ENCODE peak calls at places on chromosomes 6 and 20, in four cellular contexts. W, C, H and P are unnamed samples.

GRCh38 chr6:167838207-167838748 is 11.6 kb downstream of the AFDN start:
- DNase-seq in W (no peak), C (no peak), H (no peak), P (no peak)

GRCh38 chr6:13573669-13574110 is 711 bp upstream of the SIRT5 start:
- DNase-seq in W (peak; percentile 12), C (no peak), H (peak; percentile 37), P (peak; percentile 32)

GRCh38 chr20:33407251-33407650 is 5.9 kb upstream of the CDK5RAP1 start:
- DNase-seq in W (no peak), C (no peak), H (no peak), P (no peak)

GRCh38 chr6:80969439-80969838 is 783.0 kb downstream of the TENT5A start:
- DNase-seq in W (peak; percentile 20), C (no peak), H (no peak), P (no peak)

GRCh38 chr6:72619883-72620696 is 1.8 kb upstream of the KCNQ5 start:
- DNase-seq in W (peak; percentile 17), C (no peak), H (no peak), P (no peak)

GRCh38 chr6:151704383-151704782 is 103.1 kb upstream of the ESR1 start:
- DNase-seq in W (no peak), C (no peak), H (no peak), P (no peak)

GRCh38 chr6:93242049-93242448 is 177.3 kb downstream of the EPHA7 start:
- DNase-seq in W (no peak), C (no peak), H (no peak), P (no peak)

GRCh38 chr6:116246089-116246488 is 7.8 kb downstream of the TSPYL4 start:
- DNase-seq in W (peak; percentile 78), C (no peak), H (no peak), P (no peak)

GRCh38 chr6:14001329-14002012 is 76.7 kb downstream of the RNF182 start:
- DNase-seq in W (peak; percentile 95), C (no peak), H (peak; percentile 86), P (peak; percentile 90)

GRCh38 chr6:157569543-157569942 is 188.6 kb downstream of the ZDHHC14 start:
- DNase-seq in W (no peak), C (no peak), H (no peak), P (no peak)

GRCh38 chr6:153129873-153130514 is 1.1 kb downstream of the RGS17 start:
- DNase-seq in W (no peak), C (no peak), H (peak; percentile 9), P (peak; percentile 16)

GRCh38 chr6:150079604-150080003 is 10.7 kb upstream of the ULBP3 start:
- DNase-seq in W (peak; percentile 30), C (no peak), H (no peak), P (no peak)